ENCODE peak calls at places on chromosome 7, in eight cellular contexts. Q is activated CD8-positive, alpha-beta memory T cell treated with anti-CD3 and anti-CD28 coated beads, Interleukin-2, amount 10 ng/mL, durations not matched to agents 7 days and 5 days; P is right cardiac atrium; S is central memory CD8-positive, alpha-beta T cell; J is A549; K is lower lobe of right lung; U is activated naive CD8-positive, alpha-beta T cell treated with anti-CD3 and anti-CD28 coated beads, Interleukin-2, amount 50 U/mL, for 24 hours; F is stimulated activated naive B cell treated with anti-CD40 and anti-IgM and Interleukin-4, amounts not matched to agents 10 μg/mL and 1 μg/mL and 100 μg/mL, for 72 hours. R is an unnamed sample.

GRCh38 chr7:101465576-101466196 is 103.0 kb downstream of the COL26A1 start:
- ATAC-seq in P (no peak), S (no peak), F (peak), K (no peak), Q (no peak), J (no peak), U (no peak), R (no peak)

GRCh38 chr7:30880090-30880704 is 31.5 kb upstream of the AQP1 start:
- ATAC-seq in S (no peak), F (no peak), J (no peak), K (peak), Q (no peak), P (no peak), U (no peak), R (no peak)

GRCh38 chr7:74337926-74338325 is 48.7 kb downstream of the CLIP2 start:
- ATAC-seq in U (no peak), Q (no peak), J (no peak), S (no peak), K (no peak), P (no peak), F (no peak), R (no peak)

GRCh38 chr7:143931739-143932138 is 3.3 kb upstream of the OR2F2 start:
- ATAC-seq in P (no peak), F (no peak), K (no peak), Q (no peak), J (no peak), S (no peak), U (no peak), R (no peak)

GRCh38 chr7:111873963-111874693 is 311.8 kb upstream of the IMMP2L start:
- ATAC-seq in U (no peak), P (peak), K (peak), F (no peak), J (no peak), S (no peak), Q (no peak), R (no peak)

GRCh38 chr7:21106296-21106732 is 319.6 kb upstream of the SP8 start:
- ATAC-seq in J (no peak), Q (no peak), K (no peak), S (no peak), U (no peak), F (no peak), P (no peak), R (no peak)

GRCh38 chr7:148697950-148698396 is 730 bp upstream of the CUL1 start:
- ATAC-seq in J (no peak), S (peak), P (no peak), U (peak), F (peak), Q (no peak), K (no peak), R (no peak)

GRCh38 chr7:47371733-47372368 is 210.1 kb downstream of the TNS3 start:
- ATAC-seq in K (peak), J (peak), U (no peak), F (no peak), Q (no peak), S (no peak), P (peak), R (peak)

GRCh38 chr7:91068136-91068795 is 196.0 kb upstream of the FZD1 start:
- ATAC-seq in F (no peak), Q (no peak), S (no peak), K (no peak), P (no peak), U (no peak), J (no peak), R (peak)

GRCh38 chr7:124246262-124246863 is 213.5 kb upstream of the TMEM229A start:
- ATAC-seq in K (no peak), P (no peak), U (no peak), Q (no peak), F (no peak), S (no peak), J (no peak), R (peak)

GRCh38 chr7:50970092-50970491 is 187.4 kb upstream of the GRB10 start:
- ATAC-seq in S (no peak), K (peak), P (no peak), F (no peak), J (no peak), Q (no peak), U (no peak), R (peak)

GRCh38 chr7:92781117-92781720 is 55.2 kb downstream of the CDK6 start:
- ATAC-seq in F (no peak), K (peak), Q (no peak), J (peak), S (no peak), P (peak), U (no peak), R (peak)

GRCh38 chr7:134376693-134377092 is 60.0 kb upstream of the SLC35B4 start:
- ATAC-seq in S (no peak), K (no peak), P (no peak), U (no peak), Q (no peak), F (no peak), J (no peak), R (no peak)

GRCh38 chr7:13910805-13911551 is 78.5 kb downstream of the ETV1 start:
- ATAC-seq in P (no peak), S (peak), K (no peak), F (no peak), Q (peak), U (peak), J (no peak), R (no peak)

GRCh38 chr7:1950623-1951523 is 280.8 kb downstream of the ELFN1 start:
- ATAC-seq in Q (peak), U (no peak), S (peak), J (no peak), P (peak), K (peak), F (no peak), R (no peak)

GRCh38 chr7:110784749-110785148 is 306.2 kb upstream of the LRRN3 start:
- ATAC-seq in F (no peak), P (no peak), K (no peak), J (no peak), S (no peak), Q (no peak), U (no peak), R (no peak)

GRCh38 chr7:157347217-157347904 is 10.6 kb downstream of the DNAJB6 start:
- ATAC-seq in P (peak), U (peak), Q (no peak), S (no peak), F (no peak), K (peak), J (peak), R (peak)

GRCh38 chr7:36171503-36171902 is 18.4 kb downstream of the EEPD1 start:
- ATAC-seq in F (no peak), K (no peak), U (peak), P (no peak), Q (no peak), J (no peak), S (no peak), R (no peak)

GRCh38 chr7:121015560-121015959 is 27.0 kb downstream of the CPED1 start:
- ATAC-seq in S (no peak), U (no peak), J (no peak), F (no peak), Q (no peak), P (no peak), K (no peak), R (no peak)

GRCh38 chr7:150737265-150738055 is at the start of gene GIMAP5:
- ATAC-seq in F (peak), Q (peak), P (peak), J (no peak), S (peak), U (peak), K (peak), R (peak)

GRCh38 chr7:2384354-2385243 is 18.8 kb upstream of the CHST12 start:
- ATAC-seq in S (no peak), F (no peak), U (no peak), P (no peak), Q (peak), K (peak), J (peak), R (no peak)

GRCh38 chr7:29350351-29350750 is 155.8 kb downstream of the CHN2 start:
- ATAC-seq in K (no peak), Q (no peak), P (no peak), F (no peak), U (no peak), J (no peak), S (no peak), R (no peak)

GRCh38 chr7:22762866-22763265 is 35.9 kb downstream of the IL6 start:
- ATAC-seq in Q (no peak), J (no peak), S (no peak), K (peak), P (no peak), U (no peak), F (no peak), R (no peak)

GRCh38 chr7:5704534-5704922 is 76.9 kb downstream of the RNF216 start:
- ATAC-seq in J (peak), S (no peak), U (no peak), K (peak), P (peak), Q (no peak), F (peak), R (peak)

GRCh38 chr7:31023877-31024276 is 28.2 kb upstream of the ADCYAP1R1 start:
- ATAC-seq in U (peak), J (no peak), F (no peak), P (no peak), S (peak), K (no peak), Q (no peak), R (no peak)

GRCh38 chr7:85159003-85159402 is 27.9 kb downstream of the SEMA3D start:
- ATAC-seq in Q (no peak), S (no peak), P (no peak), U (no peak), K (no peak), F (no peak), J (no peak), R (no peak)

GRCh38 chr7:112882506-112882905 is 92.3 kb upstream of the TMEM168 start:
- ATAC-seq in K (no peak), P (no peak), J (no peak), F (peak), S (no peak), U (no peak), Q (no peak), R (no peak)

GRCh38 chr7:29274156-29275017 is 79.8 kb downstream of the CHN2 start:
- ATAC-seq in F (no peak), U (no peak), Q (no peak), S (no peak), K (no peak), J (no peak), P (no peak), R (no peak)